ENCODE peak calls at places on chromosomes 7 and 10, in seven cellular contexts. K is NCI-H524 treated with DMSO at 0.1 percent for 48 hours, J is substantia nigra, L is NCI-H1436, D is ELF-1, A is cerebellar cortex, R is mammary epithelial cell. Y is an unnamed sample.

GRCh38 chr7:5624386-5625365 is 156.8 kb downstream of the RNF216 start:
- DNase-seq in K (no peak), J (no peak), R (no peak), D (no peak), L (no peak), A (no peak), Y (no peak)

GRCh38 chr10:3652886-3653285 is 132.1 kb downstream of the KLF6 start:
- DNase-seq in R (no peak), K (no peak), L (no peak), A (no peak), J (no peak), D (no peak), Y (peak; percentile 60)

GRCh38 chr7:124086843-124087242 is 54.0 kb upstream of the TMEM229A start:
- DNase-seq in D (no peak), R (no peak), K (no peak), A (no peak), L (no peak), J (no peak), Y (no peak)

GRCh38 chr10:89744021-89744420 is 42.6 kb downstream of the KIF20B start:
- DNase-seq in J (no peak), L (no peak), K (no peak), D (no peak), A (no peak), R (no peak), Y (no peak)

GRCh38 chr10:77504870-77505257 is 132.7 kb downstream of the KCNMA1 start:
- DNase-seq in D (no peak), J (no peak), K (peak; percentile 9), L (no peak), A (no peak), R (peak; percentile 98), Y (peak; percentile 87)

GRCh38 chr10:71437537-71438058 is 40.9 kb downstream of the CDH23 start:
- DNase-seq in L (no peak), J (no peak), K (no peak), D (no peak), R (no peak), A (peak; percentile 50), Y (peak; percentile 21)

GRCh38 chr7:52925332-52925731 is 110.1 kb upstream of the POM121L12 start:
- DNase-seq in J (no peak), K (no peak), L (no peak), A (no peak), D (no peak), R (no peak), Y (no peak)

GRCh38 chr7:30166155-30166840 is 31.5 kb downstream of the MTURN start:
- DNase-seq in R (peak; percentile 86), K (no peak), D (peak; percentile 64), A (no peak), J (no peak), L (peak; percentile 35), Y (peak; percentile 91)

GRCh38 chr7:142838461-142839213 is 16.2 kb upstream of the EPHB6 start:
- DNase-seq in D (no peak), R (no peak), A (no peak), K (no peak), J (no peak), L (no peak), Y (no peak)

GRCh38 chr7:142960955-142961512 is 1.1 kb downstream of the KEL start:
- DNase-seq in R (no peak), J (no peak), D (no peak), K (no peak), A (no peak), L (no peak), Y (no peak)

GRCh38 chr7:74525881-74526280 is 72.2 kb downstream of the GTF2IRD1 start:
- DNase-seq in D (peak; percentile 92), J (no peak), K (no peak), R (peak; percentile 93), L (peak; percentile 87), A (no peak), Y (peak; percentile 94)

GRCh38 chr7:69162931-69163330 is 435.3 kb upstream of the AUTS2 start:
- DNase-seq in D (no peak), K (no peak), L (no peak), J (no peak), A (no peak), R (no peak), Y (no peak)

GRCh38 chr7:10934292-10934691 is 39.4 kb upstream of the PHF14 start:
- DNase-seq in A (no peak), K (no peak), J (no peak), R (no peak), L (no peak), D (no peak), Y (no peak)